ENCODE peak calls at places on chromosomes 6 and 20, in four cellular contexts. Q is HCT116, X is stomach, N is endothelial cell of umbilical vein. E is an unnamed sample.

GRCh38 chr20:51767867-51768758 is at the start of gene ATP9A:
- DNase-seq in N (no peak), Q (no peak), X (peak), E (no peak)

GRCh38 chr6:152129606-152130249 is 322.2 kb downstream of the ESR1 start:
- DNase-seq in N (peak), Q (no peak), X (no peak), E (no peak)

GRCh38 chr6:123509112-123509511 is 127.6 kb downstream of the TRDN start:
- DNase-seq in Q (no peak), N (no peak), X (no peak), E (no peak)

GRCh38 chr6:169428532-169428931 is 174.9 kb upstream of the THBS2 start:
- DNase-seq in N (no peak), X (no peak), Q (no peak), E (no peak)

GRCh38 chr6:7311920-7312615 is 931 bp downstream of the SSR1 start:
- DNase-seq in X (no peak), Q (no peak), N (peak), E (no peak)

GRCh38 chr6:82494367-82494766 is 130.8 kb downstream of the TPBG start:
- DNase-seq in N (no peak), Q (no peak), X (no peak), E (no peak)

GRCh38 chr6:23826587-23826986 is 299.4 kb upstream of the NRSN1 start:
- DNase-seq in Q (no peak), X (no peak), N (no peak), E (no peak)

GRCh38 chr6:136216503-136216902 is 33.6 kb downstream of the MTFR2 start:
- DNase-seq in Q (no peak), X (no peak), N (no peak), E (no peak)

GRCh38 chr20:9699181-9699580 is 139.7 kb downstream of the PAK5 start:
- DNase-seq in Q (no peak), N (no peak), X (no peak), E (no peak)

GRCh38 chr20:31717478-31717946 is 5.2 kb downstream of the BCL2L1 start:
- DNase-seq in N (no peak), Q (no peak), X (no peak), E (no peak)

GRCh38 chr6:127786109-127786508 is 114.7 kb downstream of the THEMIS start:
- DNase-seq in N (no peak), Q (no peak), X (no peak), E (no peak)

GRCh38 chr6:49030621-49031020 is 432.4 kb downstream of the MMUT start:
- DNase-seq in Q (no peak), N (no peak), X (no peak), E (no peak)

GRCh38 chr6:91088515-91088914 is 501.6 kb upstream of the MAP3K7 start:
- DNase-seq in Q (no peak), X (no peak), N (no peak), E (no peak)

GRCh38 chr20:51431321-51431720 is 111.2 kb downstream of the NFATC2 start:
- DNase-seq in Q (no peak), N (no peak), X (no peak), E (no peak)

GRCh38 chr20:19277381-19277780 is 64.9 kb downstream of the SLC24A3 start:
- DNase-seq in N (no peak), Q (no peak), X (no peak), E (no peak)

GRCh38 chr20:36303020-36303595 is 3.0 kb upstream of the DLGAP4 start:
- DNase-seq in X (no peak), N (peak), Q (no peak), E (no peak)

GRCh38 chr6:131059486-131059885 is 3.6 kb downstream of the EPB41L2 start:
- DNase-seq in Q (no peak), X (no peak), N (no peak), E (no peak)

GRCh38 chr6:129753422-129753821 is 43.4 kb upstream of the ARHGAP18 start:
- DNase-seq in X (no peak), N (no peak), Q (no peak), E (no peak)

GRCh38 chr6:41375598-41376151 is 40.3 kb downstream of the NCR2 start:
- DNase-seq in N (no peak), X (no peak), Q (no peak), E (no peak)

GRCh38 chr20:58649288-58650180 is 1.5 kb upstream of the STX16 start:
- DNase-seq in N (no peak), X (peak), Q (no peak), E (no peak)

GRCh38 chr6:124339610-124340339 is 536.1 kb downstream of the NKAIN2 start:
- DNase-seq in X (no peak), Q (no peak), N (no peak), E (no peak)

GRCh38 chr20:6269163-6269873 is 146.5 kb upstream of the FERMT1 start:
- DNase-seq in X (no peak), Q (no peak), N (no peak), E (no peak)

GRCh38 chr6:5112065-5112799 is 27.1 kb downstream of the PPP1R3G start:
- DNase-seq in X (no peak), Q (peak), N (no peak), E (no peak)

GRCh38 chr20:10253750-10254149 is 35.1 kb downstream of the SNAP25 start:
- DNase-seq in N (no peak), Q (no peak), X (no peak), E (no peak)

GRCh38 chr6:144343736-144344428 is 58.7 kb downstream of the UTRN start:
- DNase-seq in N (peak), Q (no peak), X (peak), E (no peak)

GRCh38 chr6:149716584-149716983 is 1.3 kb downstream of the LATS1 start:
- DNase-seq in N (peak), Q (no peak), X (no peak), E (no peak)

GRCh38 chr6:53861543-53861942 is 66.7 kb downstream of the LRRC1 start:
- DNase-seq in X (no peak), N (no peak), Q (no peak), E (no peak)

GRCh38 chr6:44548319-44548718 is 160.8 kb downstream of the CDC5L start:
- DNase-seq in Q (no peak), N (no peak), X (no peak), E (no peak)

GRCh38 chr6:72363844-72364740 is 257.8 kb upstream of the KCNQ5 start:
- DNase-seq in X (no peak), Q (no peak), N (peak), E (no peak)

GRCh38 chr6:108868551-108869145 is 20.4 kb downstream of the ARMC2 start:
- DNase-seq in N (no peak), X (no peak), Q (no peak), E (no peak)

GRCh38 chr6:26304213-26305096 is 60.5 kb upstream of the BTN3A2 start:
- DNase-seq in X (no peak), Q (peak), N (no peak), E (no peak)

DNA sequence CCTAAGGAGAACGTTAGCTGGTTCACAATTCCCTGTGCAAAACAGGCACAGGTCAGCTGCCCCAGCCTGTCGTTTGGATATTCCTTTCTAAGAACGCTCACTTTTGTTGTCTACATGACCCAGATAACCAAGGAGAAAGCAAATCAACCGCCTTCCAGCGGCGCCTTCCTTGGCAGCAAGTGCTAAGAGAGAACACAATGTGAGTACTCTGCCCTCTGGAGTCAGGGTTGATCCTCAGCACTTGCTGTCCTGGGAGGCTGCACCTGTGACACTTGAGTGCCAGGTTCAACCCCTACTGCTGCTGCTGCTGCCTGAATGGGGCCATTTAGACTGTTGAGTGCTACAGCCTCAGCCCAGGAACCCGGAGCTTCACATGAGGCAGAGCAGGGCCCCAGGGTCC is 36.8 kb downstream of the OVOL2 start:
- DNase-seq in Q (no peak), X (no peak), N (no peak), E (no peak)
- TF ChIP-seq POLR2AphosphoS5 in Q (no peak), X (no peak), N (no peak), E (no peak)

GRCh38 chr20:3786665-3787639 is at the start of gene CENPB:
- DNase-seq in N (peak), X (peak), Q (peak), E (no peak)
- TF ChIP-seq POLR2AphosphoS5 in N (peak), X (peak), Q (peak), E (no peak)

GRCh38 chr20:37345339-37346231 is at the start of gene SRC:
- DNase-seq in N (peak), Q (no peak), X (peak), E (no peak)
- TF ChIP-seq POLR2AphosphoS5 in N (peak), Q (peak), X (peak), E (peak)

GRCh38 chr20:56826306-56826970 is 197.3 kb downstream of the TFAP2C start:
- DNase-seq in X (no peak), Q (no peak), N (no peak), E (no peak)

GRCh38 chr20:56827763-56828162 is 198.7 kb downstream of the TFAP2C start:
- DNase-seq in X (no peak), Q (no peak), N (no peak), E (no peak)

GRCh38 chr20:56828402-56828801 is 199.3 kb downstream of the TFAP2C start:
- DNase-seq in Q (no peak), X (no peak), N (no peak), E (no peak)

GRCh38 chr20:56829788-56830385 is 200.8 kb downstream of the TFAP2C start:
- DNase-seq in N (no peak), Q (no peak), X (no peak), E (no peak)

DNA sequence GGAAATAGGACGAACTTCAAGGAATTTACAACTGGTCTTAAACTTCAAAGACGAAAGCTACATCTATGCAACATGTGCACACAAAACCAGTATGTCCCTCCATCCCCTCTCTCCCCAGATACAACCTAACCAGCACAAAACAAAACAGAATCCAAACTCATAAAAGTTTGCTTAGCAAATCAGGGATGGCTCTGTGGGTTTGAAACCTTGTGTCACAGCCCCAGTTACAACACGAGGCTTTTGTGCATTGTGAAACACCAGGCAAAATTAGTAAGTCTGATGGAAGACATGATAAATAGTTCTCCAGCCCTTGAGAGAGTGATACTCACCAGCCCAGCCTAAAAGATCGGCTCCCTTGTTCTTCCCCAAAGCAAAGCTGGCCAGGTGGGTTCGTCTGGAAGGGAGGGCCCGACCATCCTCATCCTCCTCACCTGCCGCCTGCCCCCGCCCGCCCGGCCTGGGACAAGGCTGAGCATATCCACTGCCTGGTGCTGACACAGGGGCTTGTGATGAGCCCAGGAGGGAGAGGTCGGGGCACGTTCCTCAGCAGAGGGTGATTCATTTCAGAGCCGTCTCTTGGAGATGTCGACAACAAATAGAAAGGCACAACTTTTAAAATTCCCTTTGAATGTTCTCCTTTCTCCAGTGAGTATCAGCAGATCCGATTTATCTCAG is 198.0 kb downstream of the TFAP2C start:
- DNase-seq in Q (no peak), X (no peak), N (no peak), E (no peak)
- TF ChIP-seq POLR2AphosphoS5 in Q (no peak), X (no peak), N (no peak), E (no peak)

GRCh38 chr6:134458857-134459657 is 141.1 kb upstream of the SGK1 start:
- DNase-seq in Q (no peak), N (no peak), X (no peak), E (no peak)
- TF ChIP-seq POLR2AphosphoS5 in Q (no peak), N (no peak), X (no peak), E (no peak)

GRCh38 chr6:88963139-88964090 is at the start of gene RNGTT:
- DNase-seq in X (peak), Q (peak), N (peak), E (peak)
- TF ChIP-seq POLR2AphosphoS5 in X (peak), Q (peak), N (peak), E (peak)

GRCh38 chr20:48769111-48769879 is 58.5 kb downstream of the PREX1 start:
- DNase-seq in N (no peak), Q (no peak), X (peak), E (no peak)
- TF ChIP-seq POLR2AphosphoS5 in N (no peak), Q (no peak), X (peak), E (no peak)

DNA sequence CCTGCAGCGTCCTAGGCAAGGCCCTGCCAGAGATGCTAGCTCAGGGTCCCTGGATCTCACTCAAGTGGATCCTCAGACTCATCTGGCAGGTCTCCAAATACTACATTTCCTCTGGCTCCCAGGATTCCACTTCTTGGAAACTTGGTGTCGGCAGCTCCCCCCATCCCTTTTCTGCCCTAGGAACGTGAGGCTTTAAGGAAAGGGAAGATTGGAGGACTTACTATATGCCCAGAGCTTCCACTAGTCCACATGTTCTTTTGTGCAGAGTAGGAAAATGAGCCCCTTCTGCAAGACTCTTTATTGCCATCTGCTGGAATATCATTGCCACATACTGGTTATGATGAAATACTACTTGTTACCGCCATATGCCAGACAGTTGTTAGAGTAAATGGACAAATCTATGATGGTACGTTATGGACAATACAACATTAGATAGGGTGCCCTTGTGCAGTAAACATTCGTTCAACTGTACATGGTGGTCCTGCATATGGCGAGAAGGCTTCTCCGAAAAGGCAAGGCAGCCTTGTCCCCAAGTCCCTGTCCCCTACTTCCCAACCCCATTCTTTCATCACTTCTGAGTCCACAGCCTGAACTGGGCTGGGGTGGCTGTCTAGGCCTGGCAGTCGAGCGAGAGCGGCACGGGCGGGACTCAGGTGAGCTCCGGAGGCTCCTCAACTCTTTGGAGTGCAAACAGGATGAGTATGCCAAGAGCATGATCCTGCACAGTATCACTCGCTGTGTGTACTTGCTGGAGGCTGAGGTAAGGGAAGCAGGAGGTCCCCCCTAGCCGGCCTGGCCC is 780 bp downstream of the ARMC12 start:
- DNase-seq in N (peak), X (no peak), Q (peak), E (peak)
- TF ChIP-seq POLR2AphosphoS5 in N (no peak), X (no peak), Q (no peak), E (no peak)

GRCh38 chr6:159723259-159723658 is 4.0 kb upstream of the WTAP start:
- DNase-seq in X (no peak), N (no peak), Q (no peak), E (no peak)
- TF ChIP-seq POLR2AphosphoS5 in X (no peak), N (no peak), Q (no peak), E (no peak)